ENCODE peak calls at places on chromosomes 2 and 18, in nine cellular contexts. S is endothelial cell of umbilical vein, R is HL-60, M is upper lobe of left lung, N is transverse colon, F is spleen, U is prostate gland, E is GM23338, H is SK-N-SH. O is an unnamed sample.

GRCh38 chr2:105789745-105790466 is 45.2 kb downstream of the NCK2 start:
- DNase-seq in U (no peak), H (no peak), S (peak; percentile 79), E (no peak), N (peak; percentile 36), F (no peak), R (no peak), M (no peak), O (no peak)

GRCh38 chr2:231386446-231386845 is 9.1 kb upstream of the B3GNT7 start:
- DNase-seq in U (no peak), F (no peak), R (no peak), M (no peak), H (no peak), S (no peak), E (no peak), N (no peak), O (no peak)

GRCh38 chr2:135043345-135043744 is 3.9 kb downstream of the MAP3K19 start:
- DNase-seq in U (no peak), S (no peak), N (no peak), F (no peak), H (no peak), E (peak; percentile 17), R (no peak), M (no peak), O (no peak)

GRCh38 chr2:120277505-120278205 is 25.0 kb downstream of the RALB start:
- DNase-seq in F (no peak), N (no peak), E (no peak), M (no peak), U (no peak), R (no peak), S (no peak), H (no peak), O (no peak)

GRCh38 chr2:7829241-7829640 is 852.6 kb upstream of the ID2 start:
- DNase-seq in S (no peak), U (no peak), R (no peak), E (no peak), H (no peak), N (no peak), F (no peak), M (no peak), O (no peak)

GRCh38 chr2:71830497-71831207 is 317.0 kb downstream of the CYP26B1 start:
- DNase-seq in E (no peak), N (no peak), H (no peak), R (no peak), F (no peak), M (no peak), S (no peak), U (no peak), O (no peak)

GRCh38 chr18:75854174-75854573 is 426.7 kb upstream of the SMIM21 start:
- DNase-seq in R (peak; percentile 13), N (peak; percentile 24), U (no peak), M (no peak), H (no peak), S (no peak), E (peak; percentile 71), F (no peak), O (no peak)

GRCh38 chr18:42545825-42546224 is 569.7 kb downstream of the RIT2 start:
- DNase-seq in R (no peak), E (no peak), H (no peak), M (no peak), S (no peak), F (no peak), U (no peak), N (no peak), O (no peak)

GRCh38 chr2:159476329-159476728 is 140.0 kb downstream of the BAZ2B start:
- DNase-seq in E (no peak), R (no peak), F (no peak), N (no peak), H (no peak), M (no peak), S (no peak), U (no peak), O (no peak)

GRCh38 chr2:201793631-201794030 is 12.7 kb upstream of the CDK15 start:
- DNase-seq in U (no peak), H (no peak), N (no peak), S (no peak), M (no peak), E (no peak), F (no peak), R (no peak), O (no peak)

GRCh38 chr2:70011786-70012185 is 50.4 kb upstream of the ASPRV1 start:
- DNase-seq in M (no peak), F (no peak), S (no peak), H (no peak), R (no peak), U (no peak), E (no peak), N (no peak), O (no peak)

GRCh38 chr2:70011335-70011734 is 49.9 kb upstream of the ASPRV1 start:
- DNase-seq in R (no peak), N (no peak), S (no peak), F (no peak), M (no peak), E (no peak), U (no peak), H (no peak), O (no peak)

GRCh38 chr2:70008290-70008689 is 46.9 kb upstream of the ASPRV1 start:
- DNase-seq in N (no peak), R (no peak), H (no peak), F (no peak), E (no peak), S (no peak), M (no peak), U (no peak), O (no peak)

GRCh38 chr2:70009776-70010175 is 48.3 kb upstream of the ASPRV1 start:
- DNase-seq in N (peak; percentile 75), E (no peak), F (no peak), M (no peak), U (no peak), R (no peak), H (no peak), S (no peak), O (no peak)

GRCh38 chr2:70010222-70011111 is 49.0 kb upstream of the ASPRV1 start:
- DNase-seq in F (no peak), S (no peak), M (no peak), H (no peak), N (peak; percentile 78), R (peak; percentile 81), E (no peak), U (no peak), O (no peak)
- TF ChIP-seq POLR2AphosphoS5 in F (no peak), S (no peak), M (peak; percentile 26), H (no peak), N (peak; percentile 75), R (no peak), E (no peak), U (no peak), O (no peak)

DNA sequence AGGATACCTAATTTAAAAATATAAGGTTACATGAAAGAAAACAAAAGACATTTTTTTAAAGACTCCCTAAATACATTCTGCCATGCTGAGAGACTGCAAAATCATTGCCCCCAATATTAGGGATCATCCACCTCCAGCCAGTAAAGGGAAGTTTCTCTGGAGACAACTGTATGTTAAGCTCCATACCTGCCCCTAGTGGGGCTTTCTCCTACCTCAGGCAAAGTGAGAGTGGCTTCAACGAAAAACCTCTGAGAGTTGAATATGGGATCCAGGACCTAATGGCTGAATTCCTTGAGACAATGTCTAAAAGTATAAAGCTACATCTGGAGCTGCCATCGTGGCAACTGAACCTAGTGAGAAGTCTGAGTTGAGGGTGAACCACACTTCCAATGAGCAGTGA is 248.1 kb upstream of the FIGN start:
- DNase-seq in E (no peak), M (no peak), R (no peak), U (no peak), N (no peak), S (no peak), F (no peak), H (no peak), O (no peak)
- TF ChIP-seq CTCF in E (peak; percentile 11), M (no peak), R (no peak), U (no peak), N (no peak), S (no peak), F (no peak), H (no peak), O (no peak)

DNA sequence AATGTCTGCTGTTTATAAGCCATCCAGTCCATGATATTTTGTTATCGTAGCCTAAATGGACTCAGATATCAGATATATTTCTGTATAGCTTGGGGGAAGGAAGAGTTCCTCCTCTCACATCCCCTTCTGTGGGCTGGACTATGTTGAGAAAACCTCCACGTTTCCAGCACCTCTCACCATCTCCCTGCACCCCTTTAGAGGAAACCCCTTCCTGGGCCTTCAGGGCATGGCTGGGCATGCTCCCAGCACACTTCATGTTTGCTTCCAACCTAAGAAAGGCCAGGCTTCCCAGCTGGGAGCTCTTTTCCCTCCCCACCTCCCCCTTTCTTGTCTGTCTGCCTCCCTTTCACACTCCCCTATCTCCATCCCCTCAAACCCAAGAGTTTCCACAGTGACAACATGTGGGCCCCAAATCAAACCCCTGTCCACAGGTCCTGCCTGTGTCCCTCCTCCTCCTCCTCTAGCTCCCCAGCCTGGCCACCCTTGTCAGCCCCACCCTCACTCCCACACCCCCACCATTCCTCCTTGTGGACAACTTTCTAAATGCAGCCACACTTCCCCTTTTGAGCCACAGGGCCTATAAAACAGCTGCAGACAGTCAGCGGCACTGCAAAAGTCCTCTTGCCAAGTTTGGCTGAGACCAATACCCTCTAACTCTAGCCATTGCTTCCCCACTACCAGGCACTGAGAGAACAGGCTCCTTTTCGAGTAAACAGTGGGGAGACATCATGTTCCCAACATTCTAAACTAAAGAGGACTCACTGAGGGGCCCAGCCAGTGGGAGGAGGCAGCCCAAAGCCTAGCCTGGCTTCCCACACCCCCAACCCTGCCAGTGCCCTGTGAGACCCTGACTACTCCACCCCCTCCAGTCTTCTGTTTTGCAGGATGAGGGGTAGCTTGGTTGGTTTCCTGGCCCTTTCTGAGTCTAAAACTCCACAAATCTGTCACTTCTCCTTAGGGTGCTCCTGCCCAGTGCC is 120.5 kb downstream of the ZFP36L2 start:
- DNase-seq in E (peak; percentile 44), U (peak; percentile 47), H (peak; percentile 68), N (peak; percentile 65), M (no peak), S (no peak), F (peak; percentile 85), R (peak; percentile 83), O (peak; percentile 90)
- TF ChIP-seq POLR2AphosphoS5 in E (no peak), U (peak; percentile 53), H (no peak), N (peak; percentile 66), M (peak; percentile 59), S (no peak), F (no peak), R (peak; percentile 52), O (peak; percentile 50)

GRCh38 chr18:12328179-12328823 is 20.3 kb downstream of the TUBB6 start:
- DNase-seq in N (no peak), E (no peak), U (no peak), F (no peak), M (no peak), R (no peak), S (no peak), H (no peak), O (peak; percentile 53)
- TF ChIP-seq CTCF in N (no peak), E (no peak), U (no peak), F (peak; percentile 13), M (peak; percentile 4), R (no peak), S (no peak), H (no peak), O (no peak)